ENCODE peak calls at places on chromosome 7, in six cellular contexts. M is Panc1, D is left ventricle myocardium inferior, U is A549, K is pancreas, X is tibial artery. F is an unnamed sample.

GRCh38 chr7:41996381-41997035 is 240.5 kb downstream of the GLI3 start:
- DNase-seq in M (no peak), D (no peak), U (no peak), K (no peak), X (no peak), F (no peak)

GRCh38 chr7:91835191-91836064 is 45.1 kb downstream of the MTERF1 start:
- DNase-seq in M (no peak), D (no peak), U (no peak), K (no peak), X (no peak), F (no peak)

GRCh38 chr7:23343806-23344500 is 44.8 kb downstream of the MALSU1 start:
- DNase-seq in M (no peak), D (no peak), U (no peak), K (no peak), X (no peak), F (no peak)

GRCh38 chr7:21912931-21913780 is 32.5 kb downstream of the CDCA7L start:
- DNase-seq in M (no peak), D (no peak), U (no peak), K (no peak), X (no peak), F (no peak)

GRCh38 chr7:130734525-130735272 is 692 bp upstream of the KLF14 start:
- DNase-seq in M (no peak), D (no peak), U (no peak), K (no peak), X (no peak), F (no peak)

GRCh38 chr7:21611129-21611528 is 68.3 kb downstream of the DNAH11 start:
- DNase-seq in M (no peak), D (no peak), U (no peak), K (no peak), X (no peak), F (no peak)

GRCh38 chr7:131527462-131527861 is 29.0 kb downstream of the PODXL start:
- DNase-seq in M (no peak), D (no peak), U (no peak), K (no peak), X (no peak), F (no peak)

GRCh38 chr7:159158125-159158887 is 13.6 kb upstream of the VIPR2 start:
- DNase-seq in M (no peak), D (no peak), U (no peak), K (no peak), X (no peak), F (no peak)

GRCh38 chr7:130409067-130409721 is 28.9 kb downstream of the CPA1 start:
- DNase-seq in M (no peak), D (no peak), U (no peak), K (no peak), X (no peak), F (no peak)

GRCh38 chr7:521221-522070 is 1.8 kb upstream of the PDGFA start:
- DNase-seq in M (no peak), D (peak; percentile 83), U (peak; percentile 55), K (peak; percentile 85), X (peak; percentile 52), F (peak; percentile 76)

GRCh38 chr7:94972296-94972695 is 64.9 kb downstream of the PPP1R9A start:
- DNase-seq in M (peak; percentile 32), D (no peak), U (peak; percentile 73), K (no peak), X (no peak), F (no peak)

GRCh38 chr7:107613948-107614347 is 33.9 kb downstream of the BCAP29 start:
- DNase-seq in M (no peak), D (no peak), U (no peak), K (no peak), X (no peak), F (no peak)

GRCh38 chr7:92766461-92767003 is 69.8 kb downstream of the CDK6 start:
- DNase-seq in M (no peak), D (no peak), U (peak; percentile 76), K (no peak), X (no peak), F (no peak)

GRCh38 chr7:114414151-114415053 is at the start of gene FOXP2:
- DNase-seq in M (no peak), D (no peak), U (peak; percentile 21), K (no peak), X (no peak), F (no peak)

GRCh38 chr7:31882187-31882586 is 188.0 kb downstream of the PDE1C start:
- DNase-seq in M (no peak), D (peak; percentile 72), U (peak; percentile 41), K (no peak), X (peak; percentile 57), F (no peak)

GRCh38 chr7:84529480-84530205 is 335.1 kb upstream of the SEMA3A start:
- DNase-seq in M (peak; percentile 87), D (no peak), U (peak; percentile 95), K (no peak), X (no peak), F (no peak)

GRCh38 chr7:107890493-107890961 is 456 bp upstream of the DLD start:
- DNase-seq in M (no peak), D (no peak), U (no peak), K (no peak), X (no peak), F (no peak)

GRCh38 chr7:93148135-93148534 is at the start of gene SAMD9L:
- DNase-seq in M (no peak), D (no peak), U (peak; percentile 4), K (no peak), X (no peak), F (no peak)

DNA sequence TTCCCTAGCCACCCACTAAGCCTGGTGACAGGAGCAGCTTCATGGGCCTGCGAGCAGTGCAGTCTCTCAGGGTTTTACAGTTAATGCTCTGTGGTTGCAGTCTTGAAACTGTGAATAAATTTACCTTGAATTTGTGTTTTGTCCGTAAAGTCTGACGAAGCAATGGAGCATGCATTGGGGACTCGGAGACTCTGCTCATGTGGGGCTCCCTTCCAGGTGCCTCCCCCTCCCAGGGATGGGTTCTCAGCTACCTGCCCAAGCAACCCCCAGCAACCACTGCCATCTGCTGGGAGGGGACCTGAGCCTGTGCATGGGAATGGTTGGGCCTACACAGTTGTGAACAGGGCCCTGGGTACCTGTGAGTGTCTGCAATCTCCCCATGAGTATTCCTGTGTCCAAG is 36.3 kb upstream of the IKZF1 start:
- DNase-seq in M (no peak), D (no peak), U (no peak), K (no peak), X (no peak), F (no peak)
- H3K4me1 ChIP-seq in M (no peaks in the 10 kb centered on the region), D (no peaks in the 10 kb centered on the region), U (no peaks in the 10 kb centered on the region), K (no peaks in the 10 kb centered on the region), X (no peaks in the 10 kb centered on the region), F (peaks cover 30% of the 10 kb centered on the region)

DNA sequence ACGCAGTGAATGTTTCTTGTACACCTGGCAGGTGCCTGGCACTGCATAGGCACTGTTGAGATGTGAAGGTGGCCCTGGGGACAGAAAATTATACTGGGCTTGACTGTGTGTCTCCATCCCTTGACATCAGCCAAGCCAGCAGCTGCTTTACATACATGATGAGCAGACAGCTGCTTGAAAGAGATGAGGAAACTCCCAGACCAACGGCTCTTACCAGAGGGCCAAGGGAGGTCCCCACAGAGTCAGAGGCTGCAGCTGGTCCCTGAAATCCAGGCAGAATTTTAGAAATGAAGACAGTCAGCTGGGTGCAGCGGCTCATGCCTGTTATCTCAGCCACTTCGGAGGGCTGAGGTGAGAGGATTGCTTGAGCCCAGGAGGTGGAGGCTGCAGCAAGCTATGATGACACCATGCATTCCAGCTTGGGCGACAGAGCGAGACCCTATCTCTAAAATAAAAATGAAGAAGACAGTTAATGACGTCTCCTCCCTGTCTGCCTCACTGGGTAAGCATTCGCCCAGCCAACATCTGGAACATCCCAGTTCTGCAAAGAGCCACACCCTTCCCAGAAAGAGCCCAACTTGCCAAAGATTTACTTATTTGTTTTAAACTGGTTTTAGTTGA is 17.6 kb downstream of the LIMK1 start:
- DNase-seq in M (no peak), D (peak; percentile 47), U (no peak), K (no peak), X (no peak), F (peak; percentile 53)
- H3K27ac ChIP-seq in M (no peak overlapping the region), D (peak overlapping the region; percentile 40), U (no peak overlapping the region), K (no peak overlapping the region), X (no peak overlapping the region), F (peak overlapping the region; percentile 47)

GRCh38 chr7:101900103-101900502 is 82.7 kb downstream of the CUX1 start:
- DNase-seq in M (no peak), D (peak; percentile 72), U (no peak), K (no peak), X (peak; percentile 46), F (no peak)

GRCh38 chr7:101893326-101894085 is 76.1 kb downstream of the CUX1 start:
- DNase-seq in M (no peak), D (no peak), U (no peak), K (no peak), X (no peak), F (no peak)

GRCh38 chr7:101899616-101900015 is 82.2 kb downstream of the CUX1 start:
- DNase-seq in M (no peak), D (no peak), U (no peak), K (no peak), X (no peak), F (no peak)

GRCh38 chr7:101898019-101898575 is 80.7 kb downstream of the CUX1 start:
- DNase-seq in M (no peak), D (no peak), U (no peak), K (no peak), X (no peak), F (no peak)

GRCh38 chr7:101896312-101896711 is 78.9 kb downstream of the CUX1 start:
- DNase-seq in M (no peak), D (no peak), U (no peak), K (no peak), X (no peak), F (no peak)
- H3K4me1 ChIP-seq in M (peaks cover 4% of the 10 kb centered on the region), D (peaks cover 74% of the 10 kb centered on the region), U (peaks cover 25% of the 10 kb centered on the region), K (peaks cover 2% of the 10 kb centered on the region), X (peaks cover 30% of the 10 kb centered on the region), F (no peaks in the 10 kb centered on the region)

DNA sequence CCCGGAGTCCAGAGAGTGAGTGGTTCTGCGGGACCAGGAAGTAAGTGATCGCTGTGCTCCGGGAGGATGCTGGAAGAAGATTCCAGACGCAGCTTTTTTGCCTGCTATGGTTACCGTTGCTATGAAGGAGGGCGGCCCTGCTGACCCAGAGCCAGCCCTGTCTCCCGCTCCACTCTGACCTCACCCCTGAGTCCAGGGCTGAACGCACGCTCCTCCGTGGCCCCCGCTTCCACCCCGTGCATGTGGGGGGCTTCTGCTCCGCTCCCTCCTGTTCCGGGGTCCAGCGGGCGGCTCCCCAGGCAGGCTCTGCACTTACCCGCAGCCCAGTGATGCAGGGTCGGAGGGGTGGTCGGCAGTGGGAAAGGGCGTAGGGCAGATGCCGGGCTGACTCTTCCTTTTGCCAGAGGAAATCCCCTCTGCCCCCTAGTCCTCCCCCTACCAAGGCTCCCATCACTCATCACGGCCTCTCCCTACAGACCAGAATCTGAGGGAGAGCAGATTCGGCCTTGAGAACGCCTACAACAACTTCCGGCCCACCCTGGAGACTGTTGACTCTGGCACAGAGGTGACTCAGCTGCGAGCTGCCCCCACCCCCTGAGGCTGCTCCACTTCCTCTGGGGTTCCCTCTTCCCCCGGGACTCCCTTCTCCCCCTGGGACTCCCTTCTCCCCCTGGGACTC is 2.6 kb upstream of the MUC17 start:
- DNase-seq in M (peak; percentile 53), D (peak; percentile 69), U (peak; percentile 93), K (peak; percentile 64), X (peak; percentile 47), F (peak; percentile 63)
- H3K27ac ChIP-seq in M (peak overlapping the region; percentile 89), D (peak overlapping the region; percentile 84), U (peak overlapping the region; percentile 91), K (no peak overlapping the region), X (no peak overlapping the region), F (peak overlapping the region; percentile 92)